ENCODE peak calls at places on chromosome 18, in five cellular contexts. One of them, this sample, is unnamed.

GRCh38 chr18:45652703-45653490 is 37.6 kb downstream of the SLC14A2 start:
- DNase-seq in NCI-H1105 treated with DMSO at 0.1 percent for 48 hours: no peak
- DNase-seq in adrenal gland: no peak
- DNase-seq in neural crest cell: no peak
- DNase-seq in NCI-H1417: no peak
- DNase-seq in this sample: no peak

GRCh38 chr18:36186461-36187137 is 698 bp upstream of the MOCOS start:
- DNase-seq in neural crest cell: no peak
- DNase-seq in NCI-H1105 treated with DMSO at 0.1 percent for 48 hours: no peak
- DNase-seq in adrenal gland: peak; percentile 45
- DNase-seq in NCI-H1417: no peak
- DNase-seq in this sample: no peak

GRCh38 chr18:58687871-58688308 is 16.6 kb downstream of the MALT1 start:
- DNase-seq in adrenal gland: no peak
- DNase-seq in NCI-H1105 treated with DMSO at 0.1 percent for 48 hours: no peak
- DNase-seq in neural crest cell: no peak
- DNase-seq in NCI-H1417: no peak
- DNase-seq in this sample: no peak

GRCh38 chr18:68925268-68925667 is 127.4 kb downstream of the CCDC102B start:
- DNase-seq in NCI-H1417: no peak
- DNase-seq in adrenal gland: no peak
- DNase-seq in neural crest cell: no peak
- DNase-seq in NCI-H1105 treated with DMSO at 0.1 percent for 48 hours: no peak
- DNase-seq in this sample: no peak

GRCh38 chr18:3266062-3266608 is 4.2 kb downstream of the MYL12B start:
- DNase-seq in adrenal gland: peak; percentile 60
- DNase-seq in NCI-H1417: no peak
- DNase-seq in neural crest cell: no peak
- DNase-seq in NCI-H1105 treated with DMSO at 0.1 percent for 48 hours: no peak
- DNase-seq in this sample: no peak

GRCh38 chr18:46680784-46681695 is 24.0 kb upstream of the LOXHD1 start:
- DNase-seq in neural crest cell: no peak
- DNase-seq in NCI-H1105 treated with DMSO at 0.1 percent for 48 hours: no peak
- DNase-seq in adrenal gland: peak; percentile 35
- DNase-seq in NCI-H1417: no peak
- DNase-seq in this sample: no peak

GRCh38 chr18:31661965-31662364 is 22.4 kb downstream of the B4GALT6 start:
- DNase-seq in adrenal gland: no peak
- DNase-seq in NCI-H1105 treated with DMSO at 0.1 percent for 48 hours: no peak
- DNase-seq in neural crest cell: no peak
- DNase-seq in NCI-H1417: no peak
- DNase-seq in this sample: no peak

GRCh38 chr18:54726143-54726542 is 102.1 kb upstream of the RAB27B start:
- DNase-seq in adrenal gland: no peak
- DNase-seq in neural crest cell: no peak
- DNase-seq in NCI-H1105 treated with DMSO at 0.1 percent for 48 hours: no peak
- DNase-seq in NCI-H1417: no peak
- DNase-seq in this sample: no peak

GRCh38 chr18:63903981-63904570 is 3.7 kb upstream of the SERPINB10 start:
- DNase-seq in NCI-H1417: no peak
- DNase-seq in adrenal gland: no peak
- DNase-seq in neural crest cell: no peak
- DNase-seq in NCI-H1105 treated with DMSO at 0.1 percent for 48 hours: no peak
- DNase-seq in this sample: peak; percentile 5

GRCh38 chr18:4802296-4802695 is 347.2 kb upstream of the DLGAP1 start:
- DNase-seq in NCI-H1105 treated with DMSO at 0.1 percent for 48 hours: no peak
- DNase-seq in adrenal gland: no peak
- DNase-seq in neural crest cell: no peak
- DNase-seq in NCI-H1417: no peak
- DNase-seq in this sample: no peak

GRCh38 chr18:3051718-3052410 is 38.9 kb upstream of the LPIN2 start:
- DNase-seq in NCI-H1417: peak; percentile 51
- DNase-seq in NCI-H1105 treated with DMSO at 0.1 percent for 48 hours: no peak
- DNase-seq in neural crest cell: no peak
- DNase-seq in adrenal gland: no peak
- DNase-seq in this sample: no peak

This sample was measured in keratinocyte.